ENCODE peak calls at places on chromosomes 11 and 22, in four cellular contexts. I is T-cell, C is Calu3, O is pons. D is an unnamed sample.

GRCh38 chr11:9180784-9181183 is 84.4 kb downstream of the DENND5A start:
- DNase-seq in I (no peak), C (no peak), O (no peak), D (no peak)

GRCh38 chr22:39416319-39416718 is 16.7 kb downstream of the TAB1 start:
- DNase-seq in I (no peak), C (no peak), O (no peak), D (no peak)

GRCh38 chr11:68314203-68314885 is 2.0 kb downstream of the LRP5 start:
- DNase-seq in I (no peak), C (peak), O (no peak), D (no peak)

GRCh38 chr11:36292311-36292722 is 3.1 kb upstream of the COMMD9 start:
- DNase-seq in I (no peak), C (peak), O (peak), D (peak)

GRCh38 chr11:65505434-65506315 is 6.8 kb downstream of the MALAT1 start:
- DNase-seq in I (no peak), C (no peak), O (peak), D (peak)

GRCh38 chr11:33531743-33532181 is 168.9 kb downstream of the C11orf91 start:
- DNase-seq in I (no peak), C (no peak), O (no peak), D (no peak)

GRCh38 chr11:118313242-118313641 is 8.7 kb downstream of the CD3E start:
- DNase-seq in I (no peak), C (no peak), O (no peak), D (no peak)

GRCh38 chr11:69791266-69791665 is 16.1 kb upstream of the FGF4 start:
- DNase-seq in I (no peak), C (no peak), O (peak), D (peak)

GRCh38 chr22:22820626-22821025 is 67.0 kb upstream of the IGLL5 start:
- DNase-seq in I (peak), C (no peak), O (no peak), D (no peak)

GRCh38 chr11:134752526-134752925 is 340.5 kb upstream of the B3GAT1 start:
- DNase-seq in I (no peak), C (no peak), O (no peak), D (no peak)

GRCh38 chr11:66649903-66650302 is 11.4 kb downstream of the RBM4 start:
- DNase-seq in I (no peak), C (no peak), O (no peak), D (no peak)

GRCh38 chr22:46653596-46653995 is 33.4 kb downstream of the GRAMD4 start:
- DNase-seq in I (no peak), C (no peak), O (no peak), D (no peak)

GRCh38 chr22:47199949-47200272 is 437.5 kb downstream of the TBC1D22A start:
- DNase-seq in I (no peak), C (no peak), O (no peak), D (no peak)

GRCh38 chr11:95372097-95372656 is 141.2 kb upstream of the SESN3 start:
- DNase-seq in I (no peak), C (no peak), O (no peak), D (no peak)

GRCh38 chr22:18023509-18024275 is 669 bp downstream of the MICAL3 start:
- DNase-seq in I (no peak), C (peak), O (peak), D (peak)

GRCh38 chr11:14969922-14970323 is 2.2 kb downstream of the CALCA start:
- DNase-seq in I (no peak), C (peak), O (no peak), D (no peak)